ENCODE peak calls at places on chromosomes 12 and 14, in five cellular contexts. L, I, N, V and U are unnamed samples.

GRCh38 chr14:31927348-31927826 is 149.7 kb upstream of the ARHGAP5 start:
- DNase-seq in N (peak), I (no peak), L (no peak), V (no peak), U (peak)

GRCh38 chr12:84842406-84843013 is 70.1 kb downstream of the SLC6A15 start:
- DNase-seq in L (no peak), I (peak), V (no peak), N (no peak), U (no peak)

GRCh38 chr12:130948136-130948535 is 5.6 kb upstream of the ADGRD1 start:
- DNase-seq in V (no peak), N (no peak), I (no peak), L (no peak), U (no peak)

GRCh38 chr14:56798447-56799326 is 11.6 kb downstream of the OTX2 start:
- DNase-seq in I (no peak), V (no peak), N (no peak), L (no peak), U (no peak)

GRCh38 chr12:57309420-57309819 is 58.4 kb upstream of the STAC3 start:
- DNase-seq in I (no peak), L (no peak), N (no peak), V (no peak), U (peak)

GRCh38 chr12:64538146-64538545 is 72.1 kb upstream of the RASSF3 start:
- DNase-seq in I (no peak), L (no peak), V (no peak), N (no peak), U (no peak)

GRCh38 chr14:25622752-25623151 is 572.8 kb upstream of the STXBP6 start:
- DNase-seq in V (no peak), L (no peak), I (no peak), N (no peak), U (no peak)

GRCh38 chr14:77761205-77761931 is 412 bp upstream of the SNW1 start:
- DNase-seq in N (peak), V (no peak), L (peak), I (no peak), U (peak)

GRCh38 chr14:80567905-80568512 is 356.7 kb upstream of the DIO2 start:
- DNase-seq in L (no peak), N (no peak), I (no peak), V (no peak), U (no peak)

GRCh38 chr12:110577717-110578521 is 5.2 kb downstream of the PPTC7 start:
- DNase-seq in L (no peak), N (no peak), V (no peak), I (peak), U (peak)

GRCh38 chr12:6345319-6346071 is 3.6 kb upstream of the TNFRSF1A start:
- DNase-seq in V (no peak), N (no peak), I (no peak), L (no peak), U (peak)

GRCh38 chr12:9134981-9135628 is 19.4 kb upstream of the A2M start:
- DNase-seq in L (no peak), I (no peak), V (no peak), N (peak), U (no peak)